ENCODE peak calls at places on chromosomes 12 and 14, in five cellular contexts. T is HFF-Myc, H is AG09319, E is B cell, Z is cardiac fibroblast. V is an unnamed sample.

GRCh38 chr12:132873724-132874123 is 13.7 kb downstream of the CHFR start:
- DNase-seq in T (no peak), Z (no peak), E (peak), H (no peak), V (no peak)

GRCh38 chr12:50922820-50923219 is 29.5 kb upstream of the HIGD1C start:
- DNase-seq in Z (peak), E (no peak), T (no peak), H (no peak), V (no peak)

GRCh38 chr12:101891462-101891971 is 14.1 kb downstream of the DRAM1 start:
- DNase-seq in H (peak), Z (peak), E (no peak), T (peak), V (no peak)

GRCh38 chr12:43501705-43502104 is 50.3 kb downstream of the ADAMTS20 start:
- DNase-seq in H (peak), E (no peak), T (peak), Z (peak), V (no peak)

GRCh38 chr12:2902287-2902880 is 11.7 kb downstream of the TULP3 start:
- DNase-seq in T (no peak), E (no peak), H (no peak), Z (no peak), V (no peak)

GRCh38 chr12:127272864-127273263 is 994.1 kb upstream of the TMEM132C start:
- DNase-seq in H (peak), T (no peak), Z (peak), E (no peak), V (no peak)

GRCh38 chr12:697426-697825 is 34.2 kb upstream of the NINJ2 start:
- DNase-seq in H (no peak), Z (no peak), T (no peak), E (no peak), V (no peak)

GRCh38 chr14:90903101-90903500 is 86.9 kb upstream of the TTC7B start:
- DNase-seq in T (peak), Z (peak), H (peak), E (peak), V (peak)

GRCh38 chr14:26191666-26192065 is 406.2 kb downstream of the NOVA1 start:
- DNase-seq in H (no peak), T (no peak), Z (no peak), E (no peak), V (no peak)

GRCh38 chr12:130775953-130776856 is 60.1 kb upstream of the RIMBP2 start:
- DNase-seq in Z (peak), E (no peak), T (no peak), H (peak), V (peak)

GRCh38 chr12:129665414-129665813 is 238.4 kb downstream of the TMEM132D start:
- DNase-seq in Z (no peak), T (no peak), E (no peak), H (no peak), V (no peak)

GRCh38 chr14:105537580-105538474 is 11.4 kb downstream of the TMEM121 start:
- DNase-seq in Z (peak), T (no peak), E (peak), H (no peak), V (peak)

GRCh38 chr12:77122236-77122635 is 56.9 kb upstream of the E2F7 start:
- DNase-seq in E (no peak), H (peak), T (no peak), Z (peak), V (no peak)

GRCh38 chr14:67519406-67519805 is 13.7 kb upstream of the PLEKHH1 start:
- DNase-seq in H (no peak), Z (no peak), E (no peak), T (no peak), V (no peak)

GRCh38 chr12:122356192-122356635 is 66.3 kb downstream of the CLIP1 start:
- DNase-seq in Z (peak), T (peak), E (peak), H (peak), V (peak)

GRCh38 chr14:96965885-96966595 is 168.9 kb downstream of the VRK1 start:
- DNase-seq in T (no peak), H (no peak), E (no peak), Z (no peak), V (no peak)

DNA sequence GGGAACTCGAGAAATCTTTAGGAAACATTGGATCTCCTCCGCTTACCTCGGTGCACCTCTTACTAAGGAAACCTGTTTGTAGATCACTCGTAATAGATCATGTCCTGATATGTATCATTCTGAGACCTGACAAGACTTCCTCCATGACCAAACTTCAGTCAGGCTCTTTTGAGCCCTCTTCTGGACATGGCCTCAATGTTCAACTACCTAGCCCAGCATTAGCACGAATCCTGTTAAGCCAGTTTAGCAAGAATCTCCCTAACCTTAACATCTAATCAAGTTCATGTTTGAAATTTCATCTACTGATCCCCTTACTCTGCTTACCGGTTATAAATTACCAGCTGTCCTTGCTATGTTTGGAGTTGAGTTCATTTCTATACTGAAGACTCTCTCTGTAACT is 713.9 kb upstream of the USP15 start:
- DNase-seq in E (no peak), Z (no peak), T (no peak), H (no peak), V (no peak)
- TF ChIP-seq CTCF in E (no peak), Z (no peak), T (no peak), H (no peak), V (no peak)

DNA sequence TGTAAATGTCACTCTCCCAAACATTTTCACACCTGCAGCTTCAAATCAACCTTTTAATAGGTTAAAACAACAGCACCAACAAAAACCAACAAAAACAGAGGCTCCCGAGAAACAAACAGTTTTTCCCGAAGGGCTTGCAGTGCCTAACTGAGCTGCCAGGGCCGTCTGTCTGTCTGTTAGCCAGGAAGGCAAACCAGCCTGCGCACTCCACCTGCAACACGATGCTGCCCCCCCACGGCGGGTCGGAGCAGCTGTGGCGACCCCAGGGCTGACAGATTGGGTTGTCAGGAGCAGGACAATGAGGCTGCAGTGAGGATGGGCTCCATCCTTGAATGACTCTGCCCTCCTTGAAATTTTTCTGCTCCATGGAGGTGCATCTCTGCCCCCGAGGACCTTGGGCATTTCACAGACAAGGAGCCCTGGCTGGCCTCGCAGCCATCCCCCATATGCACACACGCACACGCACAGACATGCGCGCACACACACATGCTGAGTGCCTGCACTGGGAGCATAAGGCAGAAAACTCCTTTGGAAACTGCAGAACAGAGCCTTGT is 2.6 kb downstream of the RTL1 start:
- DNase-seq in Z (no peak), H (no peak), T (no peak), E (no peak), V (peak)
- TF ChIP-seq CTCF in Z (no peak), H (peak), T (peak), E (no peak), V (peak)

GRCh38 chr12:65074932-65075331 is 46.2 kb downstream of the WIF1 start:
- DNase-seq in E (no peak), H (no peak), Z (no peak), T (no peak), V (no peak)
- TF ChIP-seq CTCF in E (no peak), H (no peak), Z (no peak), T (no peak), V (no peak)

DNA sequence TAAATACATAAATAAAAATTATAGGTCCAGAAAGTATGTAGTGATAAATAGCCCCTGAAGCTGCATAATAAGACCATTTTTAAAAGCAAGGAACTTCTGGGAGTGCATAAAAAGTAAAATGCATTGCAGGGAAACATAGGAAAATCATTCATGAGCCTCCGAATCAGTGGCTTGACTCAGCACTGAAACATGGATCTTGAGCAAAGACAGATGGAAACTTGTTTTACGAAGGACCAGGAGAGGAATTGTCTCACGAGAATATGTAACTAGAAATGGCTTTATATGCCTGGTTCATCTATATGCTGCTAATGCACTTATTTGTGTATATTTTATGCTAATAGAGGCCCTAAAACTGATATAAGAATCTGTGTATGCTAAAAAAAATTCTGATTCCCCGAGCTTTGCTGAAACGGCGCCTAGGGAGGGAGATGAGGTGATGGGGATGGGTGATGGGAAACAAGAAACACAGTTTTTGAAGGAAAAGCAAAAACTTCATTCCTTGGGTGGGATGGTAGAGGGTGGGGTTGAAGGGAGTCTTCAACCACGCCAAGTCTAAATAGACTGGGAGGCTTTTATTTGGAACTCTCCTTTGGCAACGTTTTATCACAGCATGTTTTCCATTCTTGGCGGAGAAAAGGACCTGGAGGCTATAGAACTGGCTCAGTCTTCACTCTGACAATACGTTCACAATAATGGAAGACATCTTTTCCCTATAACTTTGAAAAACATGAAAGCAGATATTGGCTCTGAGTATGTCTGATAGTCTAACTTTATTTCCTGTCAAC is 14.5 kb downstream of the TMEM30B start:
- DNase-seq in H (no peak), T (no peak), Z (no peak), E (no peak), V (no peak)
- TF ChIP-seq CTCF in H (no peak), T (no peak), Z (no peak), E (no peak), V (no peak)

GRCh38 chr12:54624316-54625279 is 10.1 kb downstream of the LACRT start:
- DNase-seq in T (no peak), H (no peak), Z (peak), E (no peak), V (no peak)

GRCh38 chr12:54627304-54627703 is 7.4 kb downstream of the LACRT start:
- DNase-seq in T (no peak), Z (no peak), E (no peak), H (no peak), V (no peak)

GRCh38 chr12:54628186-54628846 is 6.4 kb downstream of the LACRT start:
- DNase-seq in E (no peak), T (no peak), H (no peak), Z (no peak), V (no peak)

GRCh38 chr12:54616933-54617535 is 17.7 kb downstream of the LACRT start:
- DNase-seq in E (no peak), H (no peak), T (no peak), Z (no peak), V (no peak)

GRCh38 chr12:54622463-54623183 is 12.1 kb downstream of the LACRT start:
- DNase-seq in Z (peak), E (no peak), T (no peak), H (no peak), V (no peak)
- TF ChIP-seq CTCF in Z (peak), E (peak), T (peak), H (no peak), V (peak)

DNA sequence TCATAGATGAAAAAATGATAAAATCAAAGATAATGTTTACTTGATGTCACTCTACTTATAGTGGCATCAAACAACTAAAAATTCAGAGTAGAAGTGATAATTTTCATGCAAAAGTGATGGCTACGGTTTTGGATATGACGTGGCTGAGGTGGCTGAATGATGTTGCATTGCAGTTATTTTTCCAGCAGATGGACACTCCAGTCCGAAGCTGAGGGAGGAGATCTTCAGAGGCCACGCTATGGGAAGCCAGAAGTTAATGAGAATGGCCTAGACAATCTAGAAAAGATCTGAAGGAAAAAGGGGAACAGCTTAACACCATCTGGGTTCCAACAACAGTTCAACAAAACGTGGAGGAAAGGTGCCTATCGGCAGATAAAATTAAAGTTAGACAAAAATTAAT is 279.8 kb downstream of the SOX5 start:
- DNase-seq in H (no peak), T (no peak), Z (no peak), E (no peak), V (no peak)
- TF ChIP-seq CTCF in H (no peak), T (no peak), Z (no peak), E (no peak), V (no peak)

DNA sequence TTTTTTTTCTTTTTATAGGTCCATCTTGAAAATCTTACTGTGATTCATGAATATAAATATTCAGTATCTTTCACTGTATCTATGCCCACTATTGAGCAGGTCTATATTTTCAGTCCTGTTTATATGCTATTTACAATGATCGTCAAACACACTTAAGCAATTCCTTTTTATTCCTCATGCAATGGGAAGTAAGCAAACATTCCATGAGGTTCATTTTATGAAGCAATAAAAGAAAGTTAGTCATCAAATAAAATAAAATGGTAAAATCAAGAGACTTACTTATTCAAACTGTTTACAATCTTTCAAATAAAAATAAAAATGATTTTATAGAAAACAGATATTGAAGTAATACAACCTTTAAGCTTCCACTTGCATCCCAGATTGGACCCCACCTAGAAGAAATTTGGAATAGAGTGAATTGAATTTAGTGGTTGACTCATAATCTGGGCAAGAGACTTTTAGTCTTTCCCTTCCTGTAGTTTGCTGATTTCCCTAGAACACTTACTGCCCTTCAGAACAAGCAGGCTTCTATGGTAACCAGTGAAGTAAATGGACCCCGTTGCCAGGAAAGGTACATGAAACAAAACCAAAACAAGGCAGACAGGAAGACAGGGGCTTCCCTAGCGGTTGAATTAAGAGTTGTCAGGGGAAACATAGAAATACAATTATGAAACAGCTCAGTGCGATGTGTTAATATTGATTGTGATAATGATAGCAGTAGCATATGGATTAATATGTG is 241.0 kb upstream of the ATP2B1 start:
- DNase-seq in Z (peak), E (peak), H (peak), T (peak), V (no peak)
- TF ChIP-seq CTCF in Z (no peak), E (peak), H (no peak), T (peak), V (peak)

GRCh38 chr12:115166698-115167315 is 482.8 kb upstream of the TBX3 start:
- DNase-seq in Z (peak), H (no peak), T (no peak), E (no peak), V (no peak)
- TF ChIP-seq CTCF in Z (peak), H (peak), T (peak), E (no peak), V (no peak)

GRCh38 chr12:61487728-61488127 is 772.5 kb upstream of the USP15 start:
- DNase-seq in H (no peak), Z (no peak), T (no peak), E (no peak), V (no peak)
- TF ChIP-seq CTCF in H (no peak), Z (no peak), T (no peak), E (no peak), V (no peak)

GRCh38 chr14:74526854-74527585 is 33.5 kb downstream of the ISCA2 start:
- DNase-seq in H (no peak), Z (no peak), E (no peak), T (no peak), V (no peak)
- TF ChIP-seq CTCF in H (no peak), Z (no peak), E (no peak), T (no peak), V (no peak)